ENCODE peak calls at places on chromosomes 11 and 22, in six cellular contexts. S is nucleus accumbens; A is psoas muscle; N is activated naive CD4-positive, alpha-beta T cell; H is HCT116; M is skeletal muscle cell. F is an unnamed sample.

GRCh38 chr11:2377511-2378443 is 667 bp downstream of the CD81 start:
- DNase-seq in S (no peak), A (peak), N (peak), H (no peak), M (no peak), F (no peak)

GRCh38 chr11:78419327-78419726 is 1.7 kb upstream of the GAB2 start:
- DNase-seq in S (no peak), A (peak), N (no peak), H (no peak), M (peak), F (no peak)

GRCh38 chr11:76523147-76523546 is 78.3 kb downstream of the EMSY start:
- DNase-seq in S (no peak), A (no peak), N (no peak), H (no peak), M (peak), F (no peak)

GRCh38 chr11:78659326-78660319 is 85.0 kb upstream of the NARS2 start:
- DNase-seq in S (no peak), A (no peak), N (no peak), H (no peak), M (no peak), F (no peak)

GRCh38 chr22:45112136-45112879 is 51.4 kb upstream of the NUP50 start:
- DNase-seq in S (no peak), A (peak), N (no peak), H (no peak), M (no peak), F (no peak)

GRCh38 chr11:126149759-126150236 is 61.7 kb downstream of the RPUSD4 start:
- DNase-seq in S (no peak), A (no peak), N (no peak), H (no peak), M (no peak), F (no peak)

GRCh38 chr11:48018561-48019229 is 38.3 kb downstream of the PTPRJ start:
- DNase-seq in S (peak), A (no peak), N (no peak), H (no peak), M (no peak), F (no peak)

GRCh38 chr11:3022982-3023381 is 30.9 kb upstream of the NAP1L4 start:
- DNase-seq in S (no peak), A (no peak), N (no peak), H (no peak), M (peak), F (no peak)

GRCh38 chr22:45468872-45469572 is 33.7 kb upstream of the FBLN1 start:
- DNase-seq in S (no peak), A (no peak), N (no peak), H (no peak), M (no peak), F (no peak)

GRCh38 chr11:12889243-12889642 is 119.9 kb upstream of the RASSF10 start:
- DNase-seq in S (no peak), A (peak), N (no peak), H (no peak), M (peak), F (peak)

GRCh38 chr11:83292709-83293435 is 6.7 kb upstream of the CCDC90B start:
- DNase-seq in S (peak), A (no peak), N (no peak), H (peak), M (peak), F (peak)

GRCh38 chr11:107719557-107720304 is 7.9 kb upstream of the SLN start:
- DNase-seq in S (no peak), A (no peak), N (no peak), H (no peak), M (no peak), F (no peak)

GRCh38 chr11:129210831-129211181 is 18.7 kb upstream of the ARHGAP32 start:
- DNase-seq in S (no peak), A (no peak), N (no peak), H (no peak), M (no peak), F (no peak)

GRCh38 chr11:90845799-90846198 is 623.0 kb upstream of the CHORDC1 start:
- DNase-seq in S (no peak), A (no peak), N (no peak), H (no peak), M (no peak), F (no peak)

F was measured in pons.